ENCODE peak calls at places on chromosomes 6 and 20, in nine cellular contexts. W is SK-N-SH, T is HCT116, V is A549, G is GM12878, O is HepG2, J is GM23338, K is HL-60, R is K562. B is an unnamed sample.

GRCh38 chr6:28312939-28313338 is 23.0 kb downstream of the ZSCAN31 start:
- DNase-seq in O (no peak), J (peak), T (no peak), V (no peak), R (no peak), W (no peak), K (no peak), G (no peak), B (no peak)

GRCh38 chr6:105428342-105428957 is 25.6 kb upstream of the PREP start:
- DNase-seq in T (peak), O (peak), R (no peak), K (no peak), G (no peak), W (no peak), J (no peak), V (no peak), B (no peak)

GRCh38 chr6:18055714-18056382 is 66.6 kb downstream of the NHLRC1 start:
- DNase-seq in K (no peak), J (no peak), T (no peak), V (no peak), G (no peak), R (no peak), O (no peak), W (no peak), B (no peak)

GRCh38 chr6:32833599-32834155 is 4.9 kb downstream of the TAP2 start:
- DNase-seq in T (no peak), G (no peak), K (no peak), J (no peak), V (no peak), O (no peak), W (no peak), R (no peak), B (no peak)

GRCh38 chr6:55040102-55040848 is 134.0 kb upstream of the HCRTR2 start:
- DNase-seq in J (no peak), G (no peak), R (no peak), V (no peak), W (no peak), K (no peak), O (no peak), T (no peak), B (no peak)

GRCh38 chr6:137236581-137237355 is 17.6 kb upstream of the IFNGR1 start:
- DNase-seq in J (no peak), W (no peak), V (no peak), G (no peak), R (no peak), O (no peak), K (no peak), T (no peak), B (no peak)

GRCh38 chr6:115843945-115844344 is 216.7 kb downstream of the FRK start:
- DNase-seq in V (no peak), R (no peak), G (no peak), T (no peak), O (no peak), K (no peak), J (no peak), W (no peak), B (no peak)

GRCh38 chr6:144055121-144055931 is 40.0 kb downstream of the SF3B5 start:
- DNase-seq in G (no peak), W (no peak), O (no peak), V (no peak), J (no peak), T (no peak), R (no peak), K (no peak), B (no peak)

GRCh38 chr20:51678041-51678697 is 90.0 kb downstream of the ATP9A start:
- DNase-seq in J (peak), K (no peak), T (no peak), O (no peak), W (peak), G (no peak), R (no peak), V (no peak), B (no peak)

GRCh38 chr20:60930023-60930790 is 321.9 kb upstream of the CDH4 start:
- DNase-seq in K (no peak), O (no peak), J (no peak), W (no peak), T (no peak), G (no peak), V (no peak), R (no peak), B (no peak)

GRCh38 chr6:135651964-135652755 is 154.6 kb upstream of the AHI1 start:
- DNase-seq in G (peak), R (no peak), K (no peak), W (no peak), J (peak), T (no peak), V (no peak), O (no peak), B (no peak)

GRCh38 chr20:44571367-44571766 is 11.0 kb upstream of the PKIG start:
- DNase-seq in J (no peak), K (no peak), W (no peak), T (no peak), R (no peak), G (no peak), O (no peak), V (no peak), B (no peak)

GRCh38 chr6:8219352-8219943 is 117.1 kb upstream of the EEF1E1 start:
- DNase-seq in R (peak), K (peak), W (peak), J (peak), O (peak), G (no peak), T (peak), V (peak), B (peak)

GRCh38 chr6:56540232-56540631 is 102.5 kb downstream of the DST start:
- DNase-seq in J (no peak), R (no peak), K (peak), V (no peak), G (no peak), T (no peak), W (no peak), O (no peak), B (no peak)

GRCh38 chr20:57139342-57140093 is 126.9 kb downstream of the BMP7 start:
- DNase-seq in O (no peak), K (no peak), R (no peak), J (no peak), G (no peak), W (no peak), T (no peak), V (no peak), B (no peak)

GRCh38 chr6:130018292-130018829 is at the start of gene L3MBTL3:
- DNase-seq in R (peak), O (peak), T (peak), W (peak), J (peak), K (peak), G (no peak), V (peak), B (peak)

GRCh38 chr6:166540631-166541331 is 45.7 kb downstream of the RAMACL start:
- DNase-seq in R (peak), O (no peak), W (no peak), J (no peak), K (no peak), G (peak), V (no peak), T (no peak), B (no peak)

GRCh38 chr6:17448165-17448564 is 54.8 kb downstream of the CAP2 start:
- DNase-seq in O (no peak), K (no peak), W (no peak), T (no peak), R (no peak), V (no peak), G (no peak), J (no peak), B (no peak)

GRCh38 chr6:99590728-99591672 is 15.6 kb upstream of the PRDM13 start:
- DNase-seq in W (peak), K (peak), G (no peak), V (no peak), J (peak), T (no peak), R (no peak), O (no peak), B (no peak)

GRCh38 chr20:57053798-57054552 is 212.5 kb downstream of the BMP7 start:
- DNase-seq in O (no peak), R (no peak), W (no peak), T (no peak), K (no peak), G (no peak), J (no peak), V (no peak), B (no peak)

GRCh38 chr6:75932067-75932466 is 140.4 kb downstream of the IMPG1 start:
- DNase-seq in K (no peak), W (peak), J (peak), O (peak), G (no peak), V (peak), T (peak), R (peak), B (no peak)

GRCh38 chr20:43409041-43409913 is 48.4 kb upstream of the SRSF6 start:
- DNase-seq in R (peak), T (peak), K (no peak), W (peak), V (peak), G (peak), O (peak), J (peak), B (peak)

GRCh38 chr20:45842169-45842812 is 8.7 kb downstream of the SNX21 start:
- DNase-seq in J (no peak), R (no peak), W (no peak), T (no peak), K (no peak), G (peak), V (no peak), O (no peak), B (no peak)

GRCh38 chr20:38209054-38209675 is 44.1 kb upstream of the TGM2 start:
- DNase-seq in V (no peak), T (no peak), W (no peak), O (no peak), R (no peak), G (no peak), J (no peak), K (no peak), B (no peak)

GRCh38 chr6:43444036-43444435 is 11.3 kb downstream of the DLK2 start:
- DNase-seq in K (no peak), O (no peak), G (no peak), W (no peak), V (no peak), J (no peak), R (no peak), T (no peak), B (no peak)

GRCh38 chr20:50318709-50319108 is 128.1 kb downstream of the CEBPB start:
- DNase-seq in V (no peak), W (peak), K (no peak), O (no peak), G (no peak), T (no peak), R (peak), J (no peak), B (no peak)

GRCh38 chr6:146027586-146028249 is 1.1 kb upstream of the GRM1 start:
- DNase-seq in R (no peak), W (peak), G (no peak), T (no peak), V (peak), K (no peak), O (no peak), J (peak), B (no peak)

GRCh38 chr20:63940472-63941266 is 15.5 kb downstream of the UCKL1 start:
- DNase-seq in O (no peak), W (no peak), J (peak), G (no peak), K (no peak), T (no peak), R (no peak), V (no peak), B (no peak)

GRCh38 chr6:36853325-36853724 is 14.1 kb upstream of the CPNE5 start:
- DNase-seq in V (no peak), T (no peak), W (no peak), J (no peak), G (no peak), O (no peak), K (peak), R (no peak), B (no peak)
- TF ChIP-seq REST in V (no peak), T (no peak), W (no peak), J (no peak), G (no peak), O (no peak), K (no peak), R (no peak), B (no peak)

GRCh38 chr20:41174782-41175181 is 37.4 kb downstream of the PLCG1 start:
- DNase-seq in V (no peak), R (no peak), W (no peak), G (no peak), J (no peak), K (no peak), T (no peak), O (no peak), B (no peak)
- TF ChIP-seq REST in V (no peak), R (no peak), W (no peak), G (no peak), J (no peak), K (no peak), T (no peak), O (no peak), B (no peak)

GRCh38 chr20:6698056-6698455 is 69.4 kb upstream of the BMP2 start:
- DNase-seq in V (no peak), J (peak), G (no peak), T (peak), R (no peak), O (peak), W (no peak), K (no peak), B (no peak)
- TF ChIP-seq REST in V (no peak), J (no peak), G (no peak), T (no peak), R (no peak), O (no peak), W (no peak), K (no peak), B (no peak)

GRCh38 chr6:149938571-149939462 is 3.0 kb upstream of the ULBP2 start:
- DNase-seq in T (no peak), G (peak), O (no peak), V (no peak), K (no peak), W (peak), R (no peak), J (no peak), B (no peak)
- TF ChIP-seq REST in T (no peak), G (no peak), O (no peak), V (no peak), K (no peak), W (no peak), R (no peak), J (no peak), B (no peak)

GRCh38 chr6:2914318-2914660 is 11.2 kb upstream of the SERPINB9 start:
- DNase-seq in G (no peak), J (no peak), V (no peak), K (no peak), W (no peak), T (no peak), R (no peak), O (no peak), B (no peak)

GRCh38 chr6:2911171-2911570 is 8.1 kb upstream of the SERPINB9 start:
- DNase-seq in G (no peak), R (no peak), T (no peak), O (no peak), J (no peak), K (peak), W (no peak), V (no peak), B (no peak)

GRCh38 chr6:2915150-2915549 is 12.0 kb upstream of the SERPINB9 start:
- DNase-seq in T (no peak), G (no peak), K (no peak), O (no peak), R (no peak), J (no peak), W (no peak), V (no peak), B (no peak)

GRCh38 chr6:2913621-2914317 is 10.7 kb upstream of the SERPINB9 start:
- DNase-seq in T (no peak), V (no peak), G (no peak), K (no peak), R (no peak), J (no peak), W (no peak), O (no peak), B (no peak)

DNA sequence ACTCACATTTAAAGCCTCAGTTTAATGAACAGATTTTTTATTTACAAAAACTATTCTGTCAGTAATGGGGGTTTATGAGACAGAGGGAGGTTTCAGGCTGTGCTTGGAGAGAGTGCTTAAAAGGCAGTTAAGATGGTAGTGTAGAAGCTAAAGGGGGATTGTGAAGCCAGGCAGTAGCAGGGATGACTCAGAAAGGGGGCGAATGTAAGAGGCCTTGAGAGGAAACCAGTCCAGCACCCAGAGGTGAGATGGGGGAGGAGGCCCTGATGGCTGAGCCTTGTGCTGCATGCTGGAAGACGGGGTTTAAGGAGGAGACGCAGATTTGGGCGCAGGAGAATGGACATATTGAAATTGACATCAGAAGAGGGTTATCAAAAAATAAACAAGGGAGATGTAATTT is 6.6 kb upstream of the SERPINB9 start:
- DNase-seq in T (no peak), G (no peak), O (no peak), W (no peak), K (no peak), J (no peak), V (no peak), R (no peak), B (no peak)
- TF ChIP-seq REST in T (no peak), G (no peak), O (no peak), W (no peak), K (no peak), J (no peak), V (no peak), R (no peak), B (no peak)

GRCh38 chr20:1908191-1908590 is 13.0 kb downstream of the SIRPA start:
- DNase-seq in V (no peak), O (no peak), K (no peak), G (no peak), T (no peak), R (no peak), J (no peak), W (no peak), B (no peak)
- TF ChIP-seq REST in V (no peak), O (no peak), K (no peak), G (no peak), T (no peak), R (no peak), J (no peak), W (no peak), B (no peak)

GRCh38 chr6:6320901-6321300 is 439 bp upstream of the F13A1 start:
- DNase-seq in O (no peak), V (no peak), K (no peak), G (no peak), W (no peak), J (peak), R (no peak), T (no peak), B (peak)
- TF ChIP-seq REST in O (no peak), V (no peak), K (no peak), G (no peak), W (no peak), J (no peak), R (no peak), T (no peak), B (no peak)

GRCh38 chr6:168145747-168146596 is 67.0 kb upstream of the FRMD1 start:
- DNase-seq in V (no peak), T (no peak), J (no peak), W (no peak), O (no peak), R (no peak), G (no peak), K (no peak), B (no peak)
- TF ChIP-seq REST in V (no peak), T (no peak), J (no peak), W (no peak), O (no peak), R (no peak), G (no peak), K (no peak), B (no peak)

GRCh38 chr6:85911067-85911466 is 268.4 kb upstream of the SYNCRIP start:
- DNase-seq in K (no peak), R (no peak), W (no peak), O (no peak), T (no peak), V (no peak), J (no peak), G (no peak), B (no peak)
- TF ChIP-seq REST in K (no peak), R (no peak), W (no peak), O (no peak), T (no peak), V (no peak), J (no peak), G (no peak), B (no peak)